ENCODE peak calls at places on chromosome 10, in six cellular contexts. One of them, this sample, is unnamed.
A peak's percentile ranks its signal among the peaks of the same experiment; 100 is the strongest.

GRCh38 chr10:131874991-131875451 is 25.8 kb upstream of the PPP2R2D start:
- DNase-seq in NB4: peak; percentile 90
- DNase-seq in activated CD4-positive, alpha-beta T cell treated with anti-CD3 and anti-CD28 coated beads for 48 hours: peak; percentile 81
- DNase-seq in lower lobe of right lung: peak; percentile 77
- DNase-seq in activated naive CD4-positive, alpha-beta T cell: no peak
- DNase-seq in right atrium auricular region: peak; percentile 67
- DNase-seq in this sample: peak; percentile 58

GRCh38 chr10:70286616-70287015 is 2.8 kb upstream of the NPFFR1 start:
- DNase-seq in right atrium auricular region: no peak
- DNase-seq in NB4: no peak
- DNase-seq in activated CD4-positive, alpha-beta T cell treated with anti-CD3 and anti-CD28 coated beads for 48 hours: no peak
- DNase-seq in lower lobe of right lung: no peak
- DNase-seq in activated naive CD4-positive, alpha-beta T cell: no peak
- DNase-seq in this sample: no peak

GRCh38 chr10:3950676-3951275 is 165.8 kb upstream of the KLF6 start:
- DNase-seq in activated CD4-positive, alpha-beta T cell treated with anti-CD3 and anti-CD28 coated beads for 48 hours: no peak
- DNase-seq in activated naive CD4-positive, alpha-beta T cell: no peak
- DNase-seq in right atrium auricular region: no peak
- DNase-seq in lower lobe of right lung: no peak
- DNase-seq in NB4: no peak
- DNase-seq in this sample: no peak

GRCh38 chr10:34323197-34323596 is 491.9 kb downstream of the PARD3 start:
- DNase-seq in activated CD4-positive, alpha-beta T cell treated with anti-CD3 and anti-CD28 coated beads for 48 hours: no peak
- DNase-seq in NB4: no peak
- DNase-seq in lower lobe of right lung: no peak
- DNase-seq in activated naive CD4-positive, alpha-beta T cell: no peak
- DNase-seq in right atrium auricular region: no peak
- DNase-seq in this sample: no peak

GRCh38 chr10:98488669-98489430 is 42.1 kb upstream of the HPS1 start:
- DNase-seq in activated naive CD4-positive, alpha-beta T cell: no peak
- DNase-seq in lower lobe of right lung: no peak
- DNase-seq in NB4: no peak
- DNase-seq in activated CD4-positive, alpha-beta T cell treated with anti-CD3 and anti-CD28 coated beads for 48 hours: no peak
- DNase-seq in right atrium auricular region: no peak
- DNase-seq in this sample: no peak

GRCh38 chr10:99996934-99997648 is 12.7 kb downstream of the DNMBP start:
- DNase-seq in activated naive CD4-positive, alpha-beta T cell: no peak
- DNase-seq in lower lobe of right lung: no peak
- DNase-seq in right atrium auricular region: no peak
- DNase-seq in activated CD4-positive, alpha-beta T cell treated with anti-CD3 and anti-CD28 coated beads for 48 hours: no peak
- DNase-seq in NB4: no peak
- DNase-seq in this sample: no peak

GRCh38 chr10:120455004-120455403 is 2.0 kb upstream of the PLPP4 start:
- DNase-seq in right atrium auricular region: no peak
- DNase-seq in activated naive CD4-positive, alpha-beta T cell: no peak
- DNase-seq in activated CD4-positive, alpha-beta T cell treated with anti-CD3 and anti-CD28 coated beads for 48 hours: no peak
- DNase-seq in lower lobe of right lung: no peak
- DNase-seq in NB4: no peak
- DNase-seq in this sample: no peak

GRCh38 chr10:101436302-101436701 is 82.3 kb downstream of the BTRC start:
- DNase-seq in activated CD4-positive, alpha-beta T cell treated with anti-CD3 and anti-CD28 coated beads for 48 hours: no peak
- DNase-seq in right atrium auricular region: no peak
- DNase-seq in NB4: no peak
- DNase-seq in lower lobe of right lung: no peak
- DNase-seq in activated naive CD4-positive, alpha-beta T cell: no peak
- DNase-seq in this sample: no peak

GRCh38 chr10:92239600-92240288 is 51.1 kb downstream of the CPEB3 start:
- DNase-seq in NB4: peak; percentile 86
- DNase-seq in activated naive CD4-positive, alpha-beta T cell: peak; percentile 13
- DNase-seq in right atrium auricular region: no peak
- DNase-seq in activated CD4-positive, alpha-beta T cell treated with anti-CD3 and anti-CD28 coated beads for 48 hours: peak; percentile 45
- DNase-seq in lower lobe of right lung: peak; percentile 64
- DNase-seq in this sample: peak; percentile 40

GRCh38 chr10:124092270-124093075 is 925 bp downstream of the CHST15 start:
- DNase-seq in right atrium auricular region: peak; percentile 67
- DNase-seq in lower lobe of right lung: peak; percentile 85
- DNase-seq in activated naive CD4-positive, alpha-beta T cell: no peak
- DNase-seq in activated CD4-positive, alpha-beta T cell treated with anti-CD3 and anti-CD28 coated beads for 48 hours: peak; percentile 49
- DNase-seq in NB4: no peak
- DNase-seq in this sample: peak; percentile 86

GRCh38 chr10:92074126-92074887 is 150.7 kb downstream of the BTAF1 start:
- DNase-seq in lower lobe of right lung: no peak
- DNase-seq in activated naive CD4-positive, alpha-beta T cell: no peak
- DNase-seq in NB4: peak; percentile 32
- DNase-seq in right atrium auricular region: no peak
- DNase-seq in activated CD4-positive, alpha-beta T cell treated with anti-CD3 and anti-CD28 coated beads for 48 hours: no peak
- DNase-seq in this sample: no peak

GRCh38 chr10:132899054-132899750 is 43.2 kb downstream of the CFAP46 start:
- DNase-seq in activated CD4-positive, alpha-beta T cell treated with anti-CD3 and anti-CD28 coated beads for 48 hours: no peak
- DNase-seq in activated naive CD4-positive, alpha-beta T cell: no peak
- DNase-seq in NB4: no peak
- DNase-seq in right atrium auricular region: no peak
- DNase-seq in lower lobe of right lung: peak; percentile 34
- DNase-seq in this sample: no peak

GRCh38 chr10:84521015-84521414 is 192.6 kb downstream of the CCSER2 start:
- DNase-seq in activated naive CD4-positive, alpha-beta T cell: no peak
- DNase-seq in NB4: no peak
- DNase-seq in lower lobe of right lung: no peak
- DNase-seq in right atrium auricular region: no peak
- DNase-seq in activated CD4-positive, alpha-beta T cell treated with anti-CD3 and anti-CD28 coated beads for 48 hours: no peak
- DNase-seq in this sample: no peak

GRCh38 chr10:25786181-25786580 is 147.8 kb upstream of the MYO3A start:
- DNase-seq in activated naive CD4-positive, alpha-beta T cell: no peak
- DNase-seq in NB4: no peak
- DNase-seq in right atrium auricular region: no peak
- DNase-seq in lower lobe of right lung: no peak
- DNase-seq in activated CD4-positive, alpha-beta T cell treated with anti-CD3 and anti-CD28 coated beads for 48 hours: no peak
- DNase-seq in this sample: no peak

GRCh38 chr10:97384641-97385040 is 16.5 kb downstream of the RRP12 start:
- DNase-seq in right atrium auricular region: no peak
- DNase-seq in lower lobe of right lung: no peak
- DNase-seq in activated CD4-positive, alpha-beta T cell treated with anti-CD3 and anti-CD28 coated beads for 48 hours: no peak
- DNase-seq in NB4: no peak
- DNase-seq in activated naive CD4-positive, alpha-beta T cell: no peak
- DNase-seq in this sample: no peak

GRCh38 chr10:37379991-37380390 is 254.6 kb downstream of the ANKRD30A start:
- DNase-seq in activated naive CD4-positive, alpha-beta T cell: no peak
- DNase-seq in activated CD4-positive, alpha-beta T cell treated with anti-CD3 and anti-CD28 coated beads for 48 hours: no peak
- DNase-seq in lower lobe of right lung: no peak
- DNase-seq in right atrium auricular region: no peak
- DNase-seq in NB4: no peak
- DNase-seq in this sample: no peak

GRCh38 chr10:68099736-68100135 is 9.6 kb upstream of the MYPN start:
- DNase-seq in activated CD4-positive, alpha-beta T cell treated with anti-CD3 and anti-CD28 coated beads for 48 hours: no peak
- DNase-seq in lower lobe of right lung: no peak
- DNase-seq in right atrium auricular region: no peak
- DNase-seq in NB4: no peak
- DNase-seq in activated naive CD4-positive, alpha-beta T cell: no peak
- DNase-seq in this sample: no peak

GRCh38 chr10:132506711-132507466 is 30.7 kb upstream of the INPP5A start:
- DNase-seq in activated CD4-positive, alpha-beta T cell treated with anti-CD3 and anti-CD28 coated beads for 48 hours: no peak
- DNase-seq in activated naive CD4-positive, alpha-beta T cell: no peak
- DNase-seq in lower lobe of right lung: peak; percentile 24
- DNase-seq in right atrium auricular region: peak; percentile 74
- DNase-seq in NB4: no peak
- DNase-seq in this sample: no peak

GRCh38 chr10:110746254-110746826 is 102.2 kb downstream of the RBM20 start:
- DNase-seq in activated naive CD4-positive, alpha-beta T cell: no peak
- DNase-seq in right atrium auricular region: peak; percentile 79
- DNase-seq in lower lobe of right lung: no peak
- DNase-seq in activated CD4-positive, alpha-beta T cell treated with anti-CD3 and anti-CD28 coated beads for 48 hours: peak; percentile 53
- DNase-seq in NB4: peak; percentile 71
- DNase-seq in this sample: peak; percentile 36

GRCh38 chr10:24483701-24484100 is 240.0 kb downstream of the ARHGAP21 start:
- DNase-seq in activated CD4-positive, alpha-beta T cell treated with anti-CD3 and anti-CD28 coated beads for 48 hours: peak; percentile 14
- DNase-seq in NB4: peak; percentile 84
- DNase-seq in activated naive CD4-positive, alpha-beta T cell: no peak
- DNase-seq in lower lobe of right lung: peak; percentile 75
- DNase-seq in right atrium auricular region: no peak
- DNase-seq in this sample: no peak

GRCh38 chr10:100510533-100511308 is 8.9 kb downstream of the SEC31B start:
- DNase-seq in right atrium auricular region: no peak
- DNase-seq in lower lobe of right lung: no peak
- DNase-seq in activated CD4-positive, alpha-beta T cell treated with anti-CD3 and anti-CD28 coated beads for 48 hours: peak; percentile 74
- DNase-seq in activated naive CD4-positive, alpha-beta T cell: no peak
- DNase-seq in NB4: peak; percentile 79
- DNase-seq in this sample: no peak

GRCh38 chr10:77317221-77317620 is 320.4 kb downstream of the KCNMA1 start:
- DNase-seq in right atrium auricular region: no peak
- DNase-seq in activated CD4-positive, alpha-beta T cell treated with anti-CD3 and anti-CD28 coated beads for 48 hours: no peak
- DNase-seq in activated naive CD4-positive, alpha-beta T cell: no peak
- DNase-seq in NB4: no peak
- DNase-seq in lower lobe of right lung: no peak
- DNase-seq in this sample: no peak

GRCh38 chr10:100216006-100216405 is 13.4 kb downstream of the CHUK start:
- DNase-seq in lower lobe of right lung: no peak
- DNase-seq in activated naive CD4-positive, alpha-beta T cell: no peak
- DNase-seq in activated CD4-positive, alpha-beta T cell treated with anti-CD3 and anti-CD28 coated beads for 48 hours: no peak
- DNase-seq in NB4: no peak
- DNase-seq in right atrium auricular region: no peak
- DNase-seq in this sample: no peak

GRCh38 chr10:16894834-16895233 is 77.6 kb upstream of the RSU1 start:
- DNase-seq in lower lobe of right lung: no peak
- DNase-seq in right atrium auricular region: no peak
- DNase-seq in activated naive CD4-positive, alpha-beta T cell: no peak
- DNase-seq in NB4: no peak
- DNase-seq in activated CD4-positive, alpha-beta T cell treated with anti-CD3 and anti-CD28 coated beads for 48 hours: no peak
- DNase-seq in this sample: no peak

GRCh38 chr10:5376450-5376849 is 11.7 kb downstream of the UCN3 start:
- DNase-seq in activated CD4-positive, alpha-beta T cell treated with anti-CD3 and anti-CD28 coated beads for 48 hours: no peak
- DNase-seq in NB4: no peak
- DNase-seq in right atrium auricular region: no peak
- DNase-seq in lower lobe of right lung: no peak
- DNase-seq in activated naive CD4-positive, alpha-beta T cell: no peak
- DNase-seq in this sample: no peak

GRCh38 chr10:3226960-3227724 is 54.6 kb upstream of the PITRM1 start:
- DNase-seq in activated naive CD4-positive, alpha-beta T cell: no peak
- DNase-seq in right atrium auricular region: no peak
- DNase-seq in lower lobe of right lung: no peak
- DNase-seq in activated CD4-positive, alpha-beta T cell treated with anti-CD3 and anti-CD28 coated beads for 48 hours: peak; percentile 24
- DNase-seq in NB4: no peak
- DNase-seq in this sample: no peak

GRCh38 chr10:15334650-15335323 is 36.3 kb downstream of the FAM171A1 start:
- DNase-seq in lower lobe of right lung: no peak
- DNase-seq in activated CD4-positive, alpha-beta T cell treated with anti-CD3 and anti-CD28 coated beads for 48 hours: no peak
- DNase-seq in activated naive CD4-positive, alpha-beta T cell: no peak
- DNase-seq in NB4: no peak
- DNase-seq in right atrium auricular region: no peak
- DNase-seq in this sample: no peak

GRCh38 chr10:36026081-36026480 is 384.0 kb upstream of the FZD8 start:
- DNase-seq in lower lobe of right lung: no peak
- DNase-seq in NB4: no peak
- DNase-seq in right atrium auricular region: no peak
- DNase-seq in activated CD4-positive, alpha-beta T cell treated with anti-CD3 and anti-CD28 coated beads for 48 hours: no peak
- DNase-seq in activated naive CD4-positive, alpha-beta T cell: no peak
- DNase-seq in this sample: no peak

This sample was measured in naive B cell.